ENCODE peak calls at places on chromosome 15, in four cellular contexts. B is ovary, C is heart left ventricle, S is A549. R is an unnamed sample.
A peak's percentile ranks its signal among the peaks of the same experiment; 100 is the strongest.

GRCh38 chr15:34717729-34718128 is 37.1 kb downstream of the GJD2 start:
- DNase-seq in B (no peak), C (no peak), S (no peak), R (no peak)

GRCh38 chr15:78715439-78715838 is 74.4 kb upstream of the CHRNB4 start:
- DNase-seq in C (no peak), S (no peak), B (no peak), R (no peak)

GRCh38 chr15:84599906-84600305 is 903 bp upstream of the ZSCAN2 start:
- DNase-seq in B (no peak), S (no peak), C (no peak), R (no peak)

GRCh38 chr15:100928632-100929280 is 9.6 kb downstream of the LRRK1 start:
- DNase-seq in S (no peak), C (no peak), B (no peak), R (no peak)

GRCh38 chr15:91515188-91515754 is 338.2 kb upstream of the SLCO3A1 start:
- DNase-seq in S (peak; percentile 51), B (no peak), C (peak; percentile 62), R (no peak)

GRCh38 chr15:57485869-57486268 is 105.8 kb upstream of the MYZAP start:
- DNase-seq in S (peak; percentile 95), C (peak; percentile 63), B (no peak), R (no peak)

GRCh38 chr15:69107025-69107620 is 53.3 kb upstream of the GLCE start:
- DNase-seq in S (no peak), C (no peak), B (no peak), R (no peak)

GRCh38 chr15:67188551-67189218 is 65.8 kb downstream of the AAGAB start:
- DNase-seq in B (peak; percentile 86), C (no peak), S (no peak), R (peak; percentile 89)

GRCh38 chr15:49428392-49429095 is 5.5 kb downstream of the FGF7 start:
- DNase-seq in S (no peak), C (peak; percentile 66), B (no peak), R (no peak)

GRCh38 chr15:89501646-89502045 is 5.3 kb upstream of the RHCG start:
- DNase-seq in C (no peak), S (no peak), B (no peak), R (no peak)

GRCh38 chr15:91039996-91040395 is 17.6 kb upstream of the VPS33B start:
- DNase-seq in B (no peak), C (no peak), S (no peak), R (no peak)

GRCh38 chr15:39629376-39629775 is 48.5 kb downstream of the THBS1 start:
- DNase-seq in S (no peak), B (no peak), C (no peak), R (no peak)

GRCh38 chr15:60729850-60730458 is 251.0 kb upstream of the ICE2 start:
- DNase-seq in C (no peak), S (no peak), B (no peak), R (no peak)

GRCh38 chr15:69114231-69114937 is 46.1 kb upstream of the GLCE start:
- DNase-seq in B (no peak), C (no peak), S (no peak), R (no peak)

GRCh38 chr15:73951044-73951561 is 24.8 kb downstream of the LOXL1 start:
- DNase-seq in B (peak; percentile 96), S (peak; percentile 80), C (peak; percentile 96), R (peak; percentile 96)

GRCh38 chr15:28942046-28942445 is 56.3 kb downstream of the APBA2 start:
- DNase-seq in B (no peak), S (no peak), C (no peak), R (no peak)

GRCh38 chr15:39153058-39153457 is 427.8 kb upstream of the THBS1 start:
- DNase-seq in C (no peak), B (no peak), S (no peak), R (no peak)

GRCh38 chr15:82587805-82588204 is 47.5 kb upstream of the RPS17 start:
- DNase-seq in S (no peak), B (no peak), C (no peak), R (no peak)

GRCh38 chr15:74768771-74769342 is 13.0 kb upstream of the CSK start:
- DNase-seq in S (peak; percentile 93), B (peak; percentile 69), C (peak; percentile 68), R (peak; percentile 56)

GRCh38 chr15:44861439-44861910 is 95.0 kb upstream of the TERB2 start:
- DNase-seq in C (no peak), S (no peak), B (no peak), R (no peak)

GRCh38 chr15:70289191-70289955 is 191.7 kb upstream of the TLE3 start:
- DNase-seq in C (no peak), S (no peak), B (no peak), R (no peak)

GRCh38 chr15:88218557-88219214 is 37.9 kb downstream of the NTRK3 start:
- DNase-seq in C (no peak), B (no peak), S (no peak), R (no peak)

GRCh38 chr15:52679232-52680040 is at the start of gene ATOSA:
- DNase-seq in C (peak; percentile 94), B (peak; percentile 91), S (peak; percentile 90), R (peak; percentile 88)
- TF ChIP-seq POLR2A in C (no peak), B (peak; percentile 56), S (no peak), R (peak; percentile 79)

DNA sequence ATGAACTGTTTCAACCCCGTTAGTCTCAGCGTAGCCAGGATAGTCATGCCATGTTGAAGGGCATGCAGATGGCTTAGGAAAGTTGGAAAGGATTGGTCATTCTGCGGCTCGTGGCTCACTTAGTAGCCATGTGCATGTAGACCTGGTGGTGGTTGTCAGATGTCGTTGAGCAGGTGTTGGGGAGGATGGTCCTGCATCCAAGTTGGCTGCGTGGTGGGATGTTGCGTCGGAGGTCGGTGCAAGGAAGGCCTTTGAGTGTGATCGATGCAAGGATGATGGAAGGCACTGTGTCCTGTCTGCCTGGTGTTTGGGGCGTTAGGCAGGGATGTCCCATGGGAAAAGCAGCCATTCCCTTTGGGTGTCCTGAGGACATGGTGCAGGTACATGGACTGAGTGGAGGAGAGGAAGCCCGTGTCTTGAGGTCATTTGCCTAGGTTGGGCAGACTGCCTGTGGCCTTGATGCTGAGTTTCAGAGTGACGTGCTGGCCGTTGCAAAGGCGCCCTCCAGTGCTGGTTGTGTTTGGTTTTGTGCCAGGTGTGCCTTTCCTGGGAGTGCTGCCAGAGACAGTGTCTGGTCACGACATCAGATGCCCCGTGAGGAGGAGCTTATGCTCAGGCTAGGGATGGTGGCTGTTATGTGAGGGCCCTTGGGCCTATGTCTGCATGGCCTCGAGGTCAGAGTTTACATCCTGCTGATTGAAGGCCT is 103.4 kb downstream of the SNRPN start:
- DNase-seq in C (no peak), B (no peak), S (no peak), R (peak; percentile 9)
- H3K9me3 ChIP-seq in C (peaks cover 100% of the 10 kb centered on the region), B (peaks cover 100% of the 10 kb centered on the region), S (peaks cover 74% of the 10 kb centered on the region), R (peaks cover 97% of the 10 kb centered on the region)

DNA sequence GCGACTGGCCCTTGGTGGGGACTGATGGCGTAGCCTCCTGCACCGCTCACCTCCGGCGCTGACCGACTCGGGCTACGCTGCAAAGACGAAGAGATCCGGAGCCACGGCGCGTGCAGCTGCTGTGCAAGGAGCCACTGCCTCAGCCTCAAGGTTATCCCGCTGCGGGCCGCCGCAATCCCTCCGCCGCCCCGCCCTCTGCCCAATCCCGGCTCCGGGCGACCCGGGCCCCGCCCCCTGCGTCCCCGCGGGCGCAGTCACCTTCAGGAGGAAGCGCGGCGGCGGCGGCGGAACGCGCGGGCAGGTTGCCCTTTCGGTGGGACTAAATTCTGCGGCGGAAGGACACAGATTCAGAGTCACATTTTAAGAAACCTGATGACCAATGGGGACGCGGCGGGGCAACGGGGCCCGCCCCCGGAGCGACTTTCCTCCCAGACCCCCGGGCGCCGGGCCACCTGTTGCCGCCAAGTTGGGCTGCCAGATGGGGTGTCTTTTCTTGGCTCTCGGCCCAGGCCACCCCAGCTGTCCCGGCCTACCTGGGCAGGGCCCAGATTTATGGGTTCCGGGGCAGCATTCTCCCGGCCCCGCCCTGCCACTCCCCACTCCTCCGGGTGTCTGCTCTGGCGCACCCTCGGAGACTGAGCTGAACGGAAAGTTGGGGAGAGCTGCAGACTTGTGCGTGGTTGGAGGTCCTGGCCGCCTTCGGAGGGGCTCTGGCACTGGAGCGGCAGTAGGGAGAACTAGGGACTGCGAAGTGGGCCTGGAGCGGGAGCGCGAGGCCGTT is at the start of gene PKM:
- DNase-seq in S (peak; percentile 93), B (peak; percentile 94), C (peak; percentile 98), R (peak; percentile 96)
- TF ChIP-seq POLR2A in S (peak; percentile 100), B (peak; percentile 88), C (peak; percentile 57), R (peak; percentile 80)

GRCh38 chr15:94555842-94556516 is 324.6 kb downstream of the MCTP2 start:
- DNase-seq in B (no peak), C (no peak), S (no peak), R (no peak)
- H3K9me3 ChIP-seq in B (no peaks in the 10 kb centered on the region), C (no peaks in the 10 kb centered on the region), S (peaks cover 21% of the 10 kb centered on the region), R (no peaks in the 10 kb centered on the region)

GRCh38 chr15:40957581-40958051 is 4.3 kb downstream of the CHAC1 start:
- DNase-seq in C (peak; percentile 86), B (no peak), S (no peak), R (no peak)
- TF ChIP-seq POLR2A in C (no peak), B (no peak), S (no peak), R (no peak)

DNA sequence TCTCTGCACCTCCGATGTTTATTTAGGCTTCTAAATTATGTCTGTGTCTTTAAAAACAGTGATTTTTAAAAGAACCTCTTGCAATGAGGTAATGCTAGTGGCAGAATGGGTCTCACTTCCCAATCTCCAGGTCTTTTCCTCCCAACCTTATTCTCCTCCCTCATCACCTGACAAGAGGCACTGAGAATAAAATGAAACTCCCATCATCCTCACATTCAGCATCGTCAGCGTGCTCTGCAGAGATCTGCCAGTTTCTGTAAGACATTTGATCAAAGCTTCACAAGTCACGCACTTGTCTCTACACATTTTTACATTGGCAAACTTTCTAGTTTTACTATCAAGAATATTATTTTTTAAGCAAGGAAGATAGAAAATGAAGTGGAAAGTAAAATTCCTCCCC is 420.5 kb downstream of the GABRB3 start:
- DNase-seq in B (no peak), C (no peak), S (no peak), R (no peak)
- H3K9me3 ChIP-seq in B (no peaks in the 10 kb centered on the region), C (peaks cover 8% of the 10 kb centered on the region), S (no peaks in the 10 kb centered on the region), R (no peaks in the 10 kb centered on the region)

R was measured in uterus.